ENCODE peak calls at places on chromosome 22, in five cellular contexts. Y, K, X, G and W are unnamed samples.
A peak's percentile ranks its signal among the peaks of the same experiment; 100 is the strongest.

GRCh38 chr22:44335903-44336803 is 23.4 kb upstream of the SHISAL1 start:
- DNase-seq in X (no peak), Y (no peak), G (no peak), K (no peak), W (no peak)

GRCh38 chr22:31915499-31916065 is 28.8 kb upstream of the YWHAH start:
- DNase-seq in X (no peak), G (no peak), Y (no peak), K (no peak), W (no peak)

GRCh38 chr22:20948989-20949388 is 18.1 kb upstream of the AIFM3 start:
- DNase-seq in G (no peak), Y (no peak), K (no peak), X (no peak), W (no peak)

GRCh38 chr22:41508770-41509170 is 35.5 kb downstream of the POLR3H start:
- DNase-seq in K (no peak), X (no peak), Y (no peak), G (no peak), W (no peak)

GRCh38 chr22:18148508-18148965 is 1.4 kb upstream of the USP18 start:
- DNase-seq in G (no peak), K (no peak), Y (no peak), X (no peak), W (no peak)

GRCh38 chr22:45302047-45302446 is 7.7 kb upstream of the FAM118A start:
- DNase-seq in G (peak; percentile 90), K (no peak), Y (no peak), X (no peak), W (no peak)

GRCh38 chr22:37484115-37485005 is 1.8 kb downstream of the MFNG start:
- DNase-seq in Y (peak; percentile 82), K (peak; percentile 89), X (peak; percentile 93), G (no peak), W (peak; percentile 89)

GRCh38 chr22:38273135-38273761 is 438 bp upstream of the TMEM184B start:
- DNase-seq in K (no peak), Y (no peak), X (peak; percentile 82), G (no peak), W (no peak)

GRCh38 chr22:19604711-19605268 is 80.6 kb upstream of the CLDN5 start:
- DNase-seq in Y (no peak), K (peak; percentile 89), X (no peak), G (no peak), W (no peak)